ENCODE peak calls at places on chromosomes 2 and 18, in ten cellular contexts. One of them, this sample, is unnamed.

GRCh38 chr2:234490239-234491074 is 6.4 kb downstream of the ARL4C start:
- DNase-seq in esophagus squamous epithelium: no peak
- DNase-seq in upper lobe of left lung: no peak
- DNase-seq in caudate nucleus: no peak
- DNase-seq in sigmoid colon: no peak
- DNase-seq in SK-N-SH: no peak
- DNase-seq in IMR-90: no peak
- DNase-seq in hepatocyte: no peak
- DNase-seq in cardiac muscle cell: no peak
- DNase-seq in PC-3: no peak
- DNase-seq in this sample: no peak

GRCh38 chr2:95685513-95685912 is 93.7 kb downstream of the TRIM43 start:
- DNase-seq in caudate nucleus: no peak
- DNase-seq in hepatocyte: no peak
- DNase-seq in esophagus squamous epithelium: no peak
- DNase-seq in IMR-90: no peak
- DNase-seq in cardiac muscle cell: no peak
- DNase-seq in SK-N-SH: no peak
- DNase-seq in PC-3: no peak
- DNase-seq in upper lobe of left lung: no peak
- DNase-seq in sigmoid colon: no peak
- DNase-seq in this sample: no peak

GRCh38 chr18:44537521-44537920 is 143.2 kb upstream of the SETBP1 start:
- DNase-seq in PC-3: peak; percentile 84
- DNase-seq in hepatocyte: peak; percentile 32
- DNase-seq in esophagus squamous epithelium: no peak
- DNase-seq in SK-N-SH: peak; percentile 1
- DNase-seq in caudate nucleus: no peak
- DNase-seq in sigmoid colon: no peak
- DNase-seq in IMR-90: peak; percentile 20
- DNase-seq in upper lobe of left lung: no peak
- DNase-seq in cardiac muscle cell: peak; percentile 65
- DNase-seq in this sample: no peak

GRCh38 chr2:199019898-199020507 is 437.7 kb downstream of the SATB2 start:
- DNase-seq in esophagus squamous epithelium: no peak
- DNase-seq in IMR-90: peak; percentile 59
- DNase-seq in sigmoid colon: no peak
- DNase-seq in upper lobe of left lung: no peak
- DNase-seq in hepatocyte: peak; percentile 60
- DNase-seq in cardiac muscle cell: peak; percentile 13
- DNase-seq in SK-N-SH: peak; percentile 3
- DNase-seq in PC-3: peak; percentile 52
- DNase-seq in caudate nucleus: no peak
- DNase-seq in this sample: no peak

GRCh38 chr2:143279672-143280071 is 150.5 kb downstream of the ARHGAP15 start:
- DNase-seq in caudate nucleus: no peak
- DNase-seq in SK-N-SH: no peak
- DNase-seq in cardiac muscle cell: no peak
- DNase-seq in IMR-90: peak; percentile 6
- DNase-seq in sigmoid colon: no peak
- DNase-seq in esophagus squamous epithelium: no peak
- DNase-seq in hepatocyte: no peak
- DNase-seq in PC-3: no peak
- DNase-seq in upper lobe of left lung: no peak
- DNase-seq in this sample: no peak

GRCh38 chr18:46574000-46574739 is 82.8 kb downstream of the LOXHD1 start:
- DNase-seq in upper lobe of left lung: no peak
- DNase-seq in hepatocyte: no peak
- DNase-seq in caudate nucleus: no peak
- DNase-seq in PC-3: no peak
- DNase-seq in cardiac muscle cell: no peak
- DNase-seq in esophagus squamous epithelium: no peak
- DNase-seq in sigmoid colon: no peak
- DNase-seq in SK-N-SH: no peak
- DNase-seq in IMR-90: no peak
- DNase-seq in this sample: no peak

GRCh38 chr2:111652038-111652437 is 232.0 kb downstream of the ANAPC1 start:
- DNase-seq in esophagus squamous epithelium: no peak
- DNase-seq in upper lobe of left lung: no peak
- DNase-seq in sigmoid colon: no peak
- DNase-seq in hepatocyte: no peak
- DNase-seq in IMR-90: no peak
- DNase-seq in PC-3: no peak
- DNase-seq in cardiac muscle cell: no peak
- DNase-seq in SK-N-SH: no peak
- DNase-seq in caudate nucleus: no peak
- DNase-seq in this sample: no peak

GRCh38 chr18:24818451-24818850 is 358.0 kb downstream of the HRH4 start:
- DNase-seq in esophagus squamous epithelium: no peak
- DNase-seq in upper lobe of left lung: no peak
- DNase-seq in PC-3: no peak
- DNase-seq in caudate nucleus: no peak
- DNase-seq in hepatocyte: no peak
- DNase-seq in IMR-90: no peak
- DNase-seq in SK-N-SH: peak; percentile 40
- DNase-seq in cardiac muscle cell: no peak
- DNase-seq in sigmoid colon: no peak
- DNase-seq in this sample: no peak

GRCh38 chr2:119922699-119923098 is 90.2 kb upstream of the EPB41L5 start:
- DNase-seq in sigmoid colon: no peak
- DNase-seq in hepatocyte: no peak
- DNase-seq in upper lobe of left lung: no peak
- DNase-seq in SK-N-SH: no peak
- DNase-seq in PC-3: no peak
- DNase-seq in IMR-90: no peak
- DNase-seq in esophagus squamous epithelium: no peak
- DNase-seq in caudate nucleus: no peak
- DNase-seq in cardiac muscle cell: no peak
- DNase-seq in this sample: no peak

GRCh38 chr18:24514439-24514838 is 54.0 kb downstream of the HRH4 start:
- DNase-seq in SK-N-SH: peak; percentile 39
- DNase-seq in upper lobe of left lung: no peak
- DNase-seq in cardiac muscle cell: peak; percentile 50
- DNase-seq in esophagus squamous epithelium: no peak
- DNase-seq in sigmoid colon: no peak
- DNase-seq in hepatocyte: no peak
- DNase-seq in PC-3: peak; percentile 79
- DNase-seq in IMR-90: peak; percentile 54
- DNase-seq in caudate nucleus: no peak
- DNase-seq in this sample: no peak

GRCh38 chr2:234463626-234464290 is 33.1 kb downstream of the ARL4C start:
- DNase-seq in caudate nucleus: no peak
- DNase-seq in IMR-90: peak; percentile 76
- DNase-seq in sigmoid colon: no peak
- DNase-seq in PC-3: peak; percentile 92
- DNase-seq in cardiac muscle cell: no peak
- DNase-seq in esophagus squamous epithelium: no peak
- DNase-seq in upper lobe of left lung: peak; percentile 38
- DNase-seq in SK-N-SH: peak; percentile 73
- DNase-seq in hepatocyte: peak; percentile 71
- DNase-seq in this sample: peak; percentile 79

GRCh38 chr2:143646271-143646670 is 517.1 kb downstream of the ARHGAP15 start:
- DNase-seq in sigmoid colon: no peak
- DNase-seq in SK-N-SH: no peak
- DNase-seq in PC-3: no peak
- DNase-seq in upper lobe of left lung: no peak
- DNase-seq in IMR-90: no peak
- DNase-seq in esophagus squamous epithelium: no peak
- DNase-seq in cardiac muscle cell: no peak
- DNase-seq in caudate nucleus: no peak
- DNase-seq in hepatocyte: no peak
- DNase-seq in this sample: no peak

GRCh38 chr2:171432206-171432968 is 1.4 kb downstream of the METTL8 start:
- DNase-seq in esophagus squamous epithelium: no peak
- DNase-seq in SK-N-SH: no peak
- DNase-seq in IMR-90: peak; percentile 21
- DNase-seq in hepatocyte: no peak
- DNase-seq in cardiac muscle cell: no peak
- DNase-seq in PC-3: no peak
- DNase-seq in caudate nucleus: no peak
- DNase-seq in sigmoid colon: no peak
- DNase-seq in upper lobe of left lung: no peak
- DNase-seq in this sample: no peak

GRCh38 chr2:128313076-128313836 is 5.4 kb downstream of the HS6ST1 start:
- DNase-seq in IMR-90: peak; percentile 63
- DNase-seq in esophagus squamous epithelium: no peak
- DNase-seq in PC-3: peak; percentile 47
- DNase-seq in upper lobe of left lung: peak; percentile 18
- DNase-seq in SK-N-SH: peak; percentile 74
- DNase-seq in cardiac muscle cell: peak; percentile 59
- DNase-seq in hepatocyte: peak; percentile 44
- DNase-seq in caudate nucleus: no peak
- DNase-seq in sigmoid colon: peak; percentile 65
- DNase-seq in this sample: no peak
- H3K27ac ChIP-seq in IMR-90: peak overlapping the region; percentile 15
- H3K27ac ChIP-seq in esophagus squamous epithelium: no peak overlapping the region
- H3K27ac ChIP-seq in PC-3: no peak overlapping the region
- H3K27ac ChIP-seq in upper lobe of left lung: no peak overlapping the region
- H3K27ac ChIP-seq in SK-N-SH: no peak overlapping the region
- H3K27ac ChIP-seq in cardiac muscle cell: no peak overlapping the region
- H3K27ac ChIP-seq in hepatocyte: no peak overlapping the region
- H3K27ac ChIP-seq in caudate nucleus: no peak overlapping the region
- H3K27ac ChIP-seq in sigmoid colon: peak overlapping the region; percentile 71
- H3K27ac ChIP-seq in this sample: no peak overlapping the region

GRCh38 chr2:133566967-133567645 is 1.2 kb downstream of the NCKAP5 start:
- DNase-seq in hepatocyte: peak; percentile 81
- DNase-seq in IMR-90: peak; percentile 88
- DNase-seq in esophagus squamous epithelium: no peak
- DNase-seq in PC-3: peak; percentile 82
- DNase-seq in upper lobe of left lung: peak; percentile 39
- DNase-seq in sigmoid colon: peak; percentile 68
- DNase-seq in SK-N-SH: no peak
- DNase-seq in cardiac muscle cell: peak; percentile 58
- DNase-seq in caudate nucleus: no peak
- DNase-seq in this sample: no peak
- H3K27ac ChIP-seq in hepatocyte: peak overlapping the region; percentile 47
- H3K27ac ChIP-seq in IMR-90: peak overlapping the region; percentile 84
- H3K27ac ChIP-seq in esophagus squamous epithelium: peak overlapping the region; percentile 64
- H3K27ac ChIP-seq in PC-3: no peak overlapping the region
- H3K27ac ChIP-seq in upper lobe of left lung: no peak overlapping the region
- H3K27ac ChIP-seq in sigmoid colon: no peak overlapping the region
- H3K27ac ChIP-seq in SK-N-SH: no peak overlapping the region
- H3K27ac ChIP-seq in cardiac muscle cell: no peak overlapping the region
- H3K27ac ChIP-seq in caudate nucleus: no peak overlapping the region
- H3K27ac ChIP-seq in this sample: no peak overlapping the region

GRCh38 chr2:105674859-105675541 is 69.7 kb upstream of the NCK2 start:
- DNase-seq in esophagus squamous epithelium: no peak
- DNase-seq in hepatocyte: no peak
- DNase-seq in upper lobe of left lung: no peak
- DNase-seq in SK-N-SH: no peak
- DNase-seq in IMR-90: no peak
- DNase-seq in caudate nucleus: no peak
- DNase-seq in cardiac muscle cell: no peak
- DNase-seq in PC-3: no peak
- DNase-seq in sigmoid colon: no peak
- DNase-seq in this sample: no peak

GRCh38 chr2:105669384-105669891 is 75.3 kb upstream of the NCK2 start:
- DNase-seq in SK-N-SH: no peak
- DNase-seq in upper lobe of left lung: no peak
- DNase-seq in caudate nucleus: no peak
- DNase-seq in sigmoid colon: no peak
- DNase-seq in PC-3: no peak
- DNase-seq in hepatocyte: no peak
- DNase-seq in esophagus squamous epithelium: no peak
- DNase-seq in IMR-90: no peak
- DNase-seq in cardiac muscle cell: no peak
- DNase-seq in this sample: no peak

GRCh38 chr2:105675841-105676240 is 68.9 kb upstream of the NCK2 start:
- DNase-seq in upper lobe of left lung: no peak
- DNase-seq in SK-N-SH: no peak
- DNase-seq in sigmoid colon: no peak
- DNase-seq in hepatocyte: no peak
- DNase-seq in IMR-90: no peak
- DNase-seq in esophagus squamous epithelium: no peak
- DNase-seq in PC-3: no peak
- DNase-seq in cardiac muscle cell: peak; percentile 19
- DNase-seq in caudate nucleus: no peak
- DNase-seq in this sample: no peak

GRCh38 chr2:105674406-105674805 is 70.3 kb upstream of the NCK2 start:
- DNase-seq in esophagus squamous epithelium: no peak
- DNase-seq in PC-3: no peak
- DNase-seq in cardiac muscle cell: peak; percentile 86
- DNase-seq in hepatocyte: no peak
- DNase-seq in caudate nucleus: no peak
- DNase-seq in IMR-90: no peak
- DNase-seq in sigmoid colon: no peak
- DNase-seq in SK-N-SH: no peak
- DNase-seq in upper lobe of left lung: no peak
- DNase-seq in this sample: no peak

GRCh38 chr2:105671156-105671555 is 73.6 kb upstream of the NCK2 start:
- DNase-seq in sigmoid colon: peak; percentile 79
- DNase-seq in SK-N-SH: no peak
- DNase-seq in IMR-90: peak; percentile 24
- DNase-seq in PC-3: no peak
- DNase-seq in upper lobe of left lung: no peak
- DNase-seq in hepatocyte: no peak
- DNase-seq in caudate nucleus: no peak
- DNase-seq in cardiac muscle cell: peak; percentile 66
- DNase-seq in esophagus squamous epithelium: no peak
- DNase-seq in this sample: no peak
- H3K27ac ChIP-seq in sigmoid colon: no peak overlapping the region
- H3K27ac ChIP-seq in SK-N-SH: no peak overlapping the region
- H3K27ac ChIP-seq in IMR-90: no peak overlapping the region
- H3K27ac ChIP-seq in PC-3: no peak overlapping the region
- H3K27ac ChIP-seq in upper lobe of left lung: no peak overlapping the region
- H3K27ac ChIP-seq in hepatocyte: no peak overlapping the region
- H3K27ac ChIP-seq in caudate nucleus: no peak overlapping the region
- H3K27ac ChIP-seq in cardiac muscle cell: no peak overlapping the region
- H3K27ac ChIP-seq in esophagus squamous epithelium: no peak overlapping the region
- H3K27ac ChIP-seq in this sample: no peak overlapping the region

GRCh38 chr2:236819275-236820002 is 249.8 kb downstream of the ACKR3 start:
- DNase-seq in IMR-90: no peak
- DNase-seq in caudate nucleus: no peak
- DNase-seq in hepatocyte: no peak
- DNase-seq in SK-N-SH: no peak
- DNase-seq in esophagus squamous epithelium: no peak
- DNase-seq in PC-3: no peak
- DNase-seq in sigmoid colon: no peak
- DNase-seq in cardiac muscle cell: no peak
- DNase-seq in upper lobe of left lung: no peak
- DNase-seq in this sample: no peak

GRCh38 chr2:236820763-236821344 is 251.2 kb downstream of the ACKR3 start:
- DNase-seq in cardiac muscle cell: no peak
- DNase-seq in SK-N-SH: no peak
- DNase-seq in esophagus squamous epithelium: no peak
- DNase-seq in caudate nucleus: no peak
- DNase-seq in hepatocyte: no peak
- DNase-seq in PC-3: no peak
- DNase-seq in sigmoid colon: no peak
- DNase-seq in upper lobe of left lung: no peak
- DNase-seq in IMR-90: no peak
- DNase-seq in this sample: no peak

GRCh38 chr2:236816197-236817170 is 246.9 kb downstream of the ACKR3 start:
- DNase-seq in IMR-90: no peak
- DNase-seq in PC-3: no peak
- DNase-seq in sigmoid colon: no peak
- DNase-seq in SK-N-SH: no peak
- DNase-seq in hepatocyte: no peak
- DNase-seq in caudate nucleus: no peak
- DNase-seq in upper lobe of left lung: no peak
- DNase-seq in esophagus squamous epithelium: no peak
- DNase-seq in cardiac muscle cell: no peak
- DNase-seq in this sample: no peak

GRCh38 chr2:236815746-236816145 is 246.1 kb downstream of the ACKR3 start:
- DNase-seq in PC-3: no peak
- DNase-seq in SK-N-SH: no peak
- DNase-seq in IMR-90: no peak
- DNase-seq in caudate nucleus: no peak
- DNase-seq in esophagus squamous epithelium: no peak
- DNase-seq in sigmoid colon: no peak
- DNase-seq in cardiac muscle cell: no peak
- DNase-seq in hepatocyte: no peak
- DNase-seq in upper lobe of left lung: no peak
- DNase-seq in this sample: no peak

GRCh38 chr2:236818281-236819045 is 248.8 kb downstream of the ACKR3 start:
- DNase-seq in esophagus squamous epithelium: no peak
- DNase-seq in caudate nucleus: no peak
- DNase-seq in cardiac muscle cell: no peak
- DNase-seq in hepatocyte: no peak
- DNase-seq in PC-3: no peak
- DNase-seq in sigmoid colon: no peak
- DNase-seq in SK-N-SH: no peak
- DNase-seq in upper lobe of left lung: no peak
- DNase-seq in IMR-90: no peak
- DNase-seq in this sample: no peak
- H3K27ac ChIP-seq in esophagus squamous epithelium: no peak overlapping the region
- H3K27ac ChIP-seq in caudate nucleus: no peak overlapping the region
- H3K27ac ChIP-seq in cardiac muscle cell: no peak overlapping the region
- H3K27ac ChIP-seq in hepatocyte: no peak overlapping the region
- H3K27ac ChIP-seq in PC-3: no peak overlapping the region
- H3K27ac ChIP-seq in sigmoid colon: no peak overlapping the region
- H3K27ac ChIP-seq in SK-N-SH: no peak overlapping the region
- H3K27ac ChIP-seq in upper lobe of left lung: no peak overlapping the region
- H3K27ac ChIP-seq in IMR-90: no peak overlapping the region
- H3K27ac ChIP-seq in this sample: no peak overlapping the region